ENCODE peak calls at places on chromosomes 12 and 14, in nine cellular contexts. Q is cardiac fibroblast, I is AG10803, X is fibroblast of lung, E is A549, L is osteoblast, B is psoas muscle, F is epithelial cell of esophagus, D is BJ. V is an unnamed sample.

GRCh38 chr14:22221508-22221907 is 367.5 kb downstream of the DAD1 start:
- DNase-seq in Q (peak), B (no peak), E (peak), L (no peak), I (peak), D (no peak), X (peak), F (peak), V (no peak)

GRCh38 chr14:56271988-56272387 is 153.8 kb downstream of the PELI2 start:
- DNase-seq in F (peak), Q (peak), X (peak), I (peak), E (no peak), D (peak), B (no peak), L (no peak), V (no peak)

GRCh38 chr14:67416085-67416484 is 4.1 kb upstream of the PLEK2 start:
- DNase-seq in X (no peak), F (no peak), D (no peak), E (no peak), B (no peak), I (no peak), L (no peak), Q (no peak), V (no peak)

GRCh38 chr12:123614531-123614930 is 12.6 kb downstream of the DDX55 start:
- DNase-seq in F (no peak), L (peak), X (peak), D (no peak), Q (peak), I (peak), E (no peak), B (no peak), V (no peak)

GRCh38 chr14:100283984-100284881 is 22.0 kb downstream of the SLC25A29 start:
- DNase-seq in I (no peak), B (no peak), X (no peak), L (peak), Q (no peak), F (no peak), E (no peak), D (no peak), V (no peak)

GRCh38 chr14:52327374-52328226 is 13.5 kb downstream of the PTGER2 start:
- DNase-seq in D (peak), Q (peak), L (peak), X (no peak), F (no peak), B (no peak), I (peak), E (no peak), V (no peak)

GRCh38 chr12:73308079-73308478 is 1035.9 kb downstream of the TRHDE start:
- DNase-seq in E (no peak), D (no peak), X (no peak), L (no peak), Q (no peak), B (no peak), I (no peak), F (no peak), V (no peak)

GRCh38 chr12:113647048-113647447 is 175.4 kb upstream of the LHX5 start:
- DNase-seq in L (no peak), F (no peak), E (peak), B (no peak), I (no peak), X (no peak), D (no peak), Q (no peak), V (no peak)

GRCh38 chr14:92466068-92466458 is 47.5 kb upstream of the RIN3 start:
- DNase-seq in Q (no peak), D (no peak), X (no peak), F (no peak), B (no peak), I (no peak), E (no peak), L (no peak), V (no peak)

GRCh38 chr12:47231456-47231855 is 151.7 kb upstream of the AMIGO2 start:
- DNase-seq in D (no peak), Q (no peak), L (peak), B (no peak), I (peak), F (no peak), E (no peak), X (no peak), V (no peak)

GRCh38 chr14:24798911-24799310 is 164.9 kb upstream of the GZMB start:
- DNase-seq in Q (no peak), I (no peak), X (no peak), L (no peak), F (no peak), B (no peak), D (no peak), E (no peak), V (no peak)

GRCh38 chr14:51004801-51005526 is 60.7 kb upstream of the PYGL start:
- DNase-seq in B (no peak), L (peak), I (peak), X (peak), D (no peak), F (peak), E (peak), Q (peak), V (no peak)

GRCh38 chr12:123271182-123271491 is 519 bp downstream of the CDK2AP1 start:
- DNase-seq in L (peak), Q (peak), E (peak), D (no peak), X (peak), I (peak), B (peak), F (peak), V (peak)

GRCh38 chr14:96297000-96297399 is 41.0 kb downstream of the BDKRB1 start:
- DNase-seq in B (no peak), Q (peak), I (peak), F (peak), D (no peak), X (peak), E (peak), L (peak), V (no peak)
- TF ChIP-seq CTCF in B (peak), Q (peak), I (peak), F (peak), D (peak), X (no peak), E (peak), L (peak), V (no peak)

DNA sequence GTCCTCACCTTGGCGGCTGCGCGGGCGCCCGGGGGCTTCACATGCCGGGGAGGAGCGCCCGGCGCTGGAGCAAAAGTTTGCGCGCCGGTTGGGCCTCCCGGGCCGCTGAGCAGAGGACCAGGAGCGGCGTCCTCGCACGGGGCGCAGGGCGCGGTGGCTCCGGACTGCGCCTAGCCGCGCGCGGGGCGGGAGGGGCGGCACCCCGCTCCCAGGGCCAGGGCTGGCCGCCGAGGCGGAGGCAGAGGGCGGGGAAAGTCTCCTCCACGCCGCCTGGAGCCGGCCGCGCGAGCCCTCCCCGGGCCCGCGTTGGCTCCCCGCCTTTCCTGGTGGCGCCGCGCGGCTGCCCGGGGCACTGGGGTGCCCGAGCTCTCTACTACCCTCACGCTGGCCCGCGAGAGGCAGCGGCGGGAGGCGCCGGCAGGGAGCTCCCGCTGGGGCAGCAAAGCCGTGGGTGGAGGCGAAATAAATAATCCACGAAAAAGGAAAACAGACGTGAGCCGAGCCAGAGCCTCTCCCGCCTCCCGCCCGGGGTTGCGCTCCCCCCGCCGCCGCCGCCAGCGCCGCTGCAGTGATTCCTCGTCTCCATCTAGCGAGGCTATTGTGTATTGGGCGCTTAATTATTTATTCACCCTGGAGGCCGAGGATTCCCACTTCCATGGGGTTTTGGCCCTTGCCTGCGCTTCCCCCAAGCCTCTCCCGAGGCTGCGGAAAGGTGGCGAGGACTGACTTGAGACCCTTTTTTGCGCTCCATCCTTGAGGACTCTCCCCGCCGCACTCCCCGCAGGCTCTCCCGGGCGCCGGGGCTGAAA is 476 bp upstream of the PRIMA1 start:
- DNase-seq in L (peak), B (peak), Q (no peak), I (no peak), D (no peak), F (peak), E (peak), X (no peak), V (no peak)
- TF ChIP-seq CTCF in L (peak), B (peak), Q (no peak), I (no peak), D (no peak), F (no peak), E (peak), X (no peak), V (no peak)

GRCh38 chr12:64419696-64420095 is 15.5 kb downstream of the XPOT start:
- DNase-seq in F (no peak), X (no peak), L (no peak), E (no peak), Q (no peak), D (no peak), B (no peak), I (no peak), V (no peak)

GRCh38 chr12:64418209-64418608 is 14.0 kb downstream of the XPOT start:
- DNase-seq in I (no peak), E (no peak), D (no peak), Q (no peak), B (no peak), L (no peak), X (no peak), F (no peak), V (no peak)

GRCh38 chr12:64411427-64411826 is 7.2 kb downstream of the XPOT start:
- DNase-seq in B (no peak), E (no peak), L (no peak), D (no peak), X (no peak), I (no peak), F (no peak), Q (no peak), V (no peak)

GRCh38 chr12:64412458-64412857 is 8.3 kb downstream of the XPOT start:
- DNase-seq in I (no peak), D (no peak), Q (no peak), L (no peak), X (peak), F (no peak), B (no peak), E (no peak), V (no peak)

DNA sequence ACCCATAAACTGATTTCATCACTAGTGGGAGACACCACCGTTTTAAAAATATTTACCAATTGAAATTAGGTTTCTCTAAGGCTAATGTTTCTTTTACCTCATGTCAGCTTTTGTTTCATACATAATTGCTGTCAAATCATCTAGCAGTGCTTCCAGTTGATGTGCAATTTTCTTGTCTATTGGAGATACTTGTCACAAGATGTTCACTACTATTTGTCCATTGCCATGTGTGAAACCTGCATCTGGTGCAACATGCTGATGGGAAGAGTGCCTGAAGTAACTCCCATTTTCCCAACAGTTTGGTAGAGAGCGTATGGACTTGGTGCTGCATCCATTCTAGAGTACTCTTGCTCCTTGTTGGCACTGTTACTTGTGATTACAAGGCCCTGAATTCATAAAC is 9.7 kb downstream of the XPOT start:
- DNase-seq in Q (no peak), F (no peak), X (no peak), L (no peak), I (no peak), D (no peak), E (no peak), B (no peak), V (no peak)
- TF ChIP-seq CTCF in Q (no peak), F (no peak), X (no peak), L (no peak), I (no peak), D (no peak), E (no peak), B (no peak), V (no peak)

GRCh38 chr12:53211476-53212381 is 4.7 kb upstream of the ITGB7 start:
- DNase-seq in X (no peak), D (no peak), F (no peak), I (no peak), Q (no peak), E (peak), B (no peak), L (peak), V (no peak)
- TF ChIP-seq CTCF in X (peak), D (peak), F (no peak), I (peak), Q (peak), E (peak), B (peak), L (peak), V (no peak)

GRCh38 chr12:72281145-72281544 is 9.0 kb downstream of the TRHDE start:
- DNase-seq in L (no peak), E (no peak), B (no peak), Q (no peak), D (no peak), I (peak), F (no peak), X (peak), V (no peak)

GRCh38 chr12:72278894-72279293 is 6.7 kb downstream of the TRHDE start:
- DNase-seq in Q (no peak), X (no peak), I (no peak), F (no peak), E (no peak), L (no peak), B (no peak), D (no peak), V (no peak)

GRCh38 chr12:72286526-72286925 is 14.4 kb downstream of the TRHDE start:
- DNase-seq in E (no peak), D (no peak), B (no peak), F (no peak), X (peak), L (no peak), I (no peak), Q (no peak), V (no peak)

GRCh38 chr12:72285861-72286260 is 13.7 kb downstream of the TRHDE start:
- DNase-seq in X (no peak), F (no peak), E (no peak), L (no peak), B (no peak), I (no peak), D (no peak), Q (no peak), V (no peak)

DNA sequence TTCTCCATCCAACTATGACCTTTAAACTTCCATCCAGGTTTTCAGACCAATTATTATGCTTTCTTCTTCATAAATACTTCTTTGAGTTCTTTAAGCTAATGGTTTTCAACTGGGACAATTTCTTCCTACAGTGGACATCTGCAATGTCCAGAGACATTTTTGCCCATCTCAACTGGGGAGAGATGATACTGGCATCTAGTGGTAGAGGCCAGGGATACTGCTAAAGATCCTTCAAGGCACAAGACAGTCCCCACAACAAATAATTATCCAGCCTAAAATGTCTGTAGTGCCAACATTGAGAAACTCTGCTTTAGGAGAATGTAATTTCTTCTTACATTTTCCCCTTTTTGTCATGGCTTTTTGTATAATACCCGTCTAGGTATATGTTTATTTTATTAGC is 10.6 kb downstream of the TRHDE start:
- DNase-seq in B (no peak), D (no peak), F (no peak), I (peak), Q (peak), L (peak), E (no peak), X (peak), V (no peak)
- TF ChIP-seq CTCF in B (peak), D (peak), F (peak), I (peak), Q (peak), L (peak), E (peak), X (peak), V (no peak)

DNA sequence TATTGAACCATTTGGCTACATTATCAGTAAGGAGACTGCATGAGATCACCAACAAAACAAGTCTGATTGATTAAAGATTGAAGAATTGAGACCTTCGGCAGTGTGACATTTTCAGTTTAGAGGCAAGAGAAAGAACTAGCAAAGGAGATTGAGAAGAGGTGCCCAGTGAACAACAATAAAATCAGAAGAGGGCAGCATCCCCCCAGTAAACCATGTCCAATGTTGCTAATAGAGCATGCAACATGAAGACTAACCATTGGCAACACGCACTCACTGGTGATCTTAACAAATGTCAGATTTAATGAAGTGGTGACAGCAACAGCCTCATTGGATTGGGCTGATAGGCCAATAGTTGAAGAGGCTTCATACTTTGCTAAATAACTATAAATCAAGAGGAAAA is 20.7 kb upstream of the TAS2R14 start:
- DNase-seq in L (no peak), X (no peak), F (peak), D (no peak), Q (peak), I (peak), B (no peak), E (peak), V (no peak)
- TF ChIP-seq CTCF in L (no peak), X (no peak), F (no peak), D (no peak), Q (no peak), I (no peak), B (no peak), E (no peak), V (no peak)

DNA sequence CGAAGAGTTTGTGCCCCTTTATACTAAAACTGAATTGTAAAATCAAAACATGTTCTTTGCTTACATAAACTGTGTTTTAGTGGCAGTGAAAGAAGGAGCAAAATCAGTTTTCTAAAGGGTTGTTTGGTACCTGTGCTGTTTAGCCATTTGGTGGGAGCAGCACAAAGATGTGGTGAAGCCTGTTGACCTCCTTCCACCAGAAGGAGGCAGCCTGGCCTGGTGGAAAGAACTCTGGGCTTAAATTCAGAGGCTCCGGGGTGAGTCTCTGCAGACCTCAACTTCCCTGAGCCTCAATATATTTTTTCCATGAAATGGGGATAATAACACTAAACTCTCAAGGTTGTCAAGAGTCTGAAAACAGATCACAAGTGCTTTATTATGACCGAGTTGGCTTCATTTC is 502.5 kb downstream of the VRK1 start:
- DNase-seq in F (no peak), X (no peak), B (no peak), D (no peak), L (no peak), Q (no peak), I (no peak), E (no peak), V (no peak)
- TF ChIP-seq CTCF in F (no peak), X (no peak), B (no peak), D (no peak), L (no peak), Q (no peak), I (no peak), E (no peak), V (no peak)

GRCh38 chr12:89873745-89874144 is 165.1 kb upstream of the ATP2B1 start:
- DNase-seq in F (peak), L (no peak), Q (peak), I (peak), X (peak), B (no peak), D (no peak), E (no peak), V (no peak)
- TF ChIP-seq CTCF in F (no peak), L (peak), Q (no peak), I (no peak), X (no peak), B (no peak), D (no peak), E (no peak), V (no peak)